ENCODE peak calls at places on chromosomes 2 and 18, in nine cellular contexts. L is spleen, N is NCI-H2081, Z is mesothelial cell of epicardium, C is midbrain, X is nephron progenitor cell, E is iris pigment epithelial cell, I is MCF 10A, A is NB4. G is an unnamed sample.

GRCh38 chr2:238843476-238843875 is 4.4 kb upstream of the TWIST2 start:
- DNase-seq in Z (no peak), X (no peak), L (no peak), C (no peak), E (no peak), N (no peak), I (no peak), A (no peak), G (no peak)

GRCh38 chr2:143974262-143974661 is 545.7 kb downstream of the ZEB2 start:
- DNase-seq in L (no peak), A (no peak), X (no peak), I (peak; percentile 20), E (peak; percentile 61), C (no peak), N (no peak), Z (no peak), G (no peak)

GRCh38 chr2:11567631-11568031 is 33.8 kb downstream of the GREB1 start:
- DNase-seq in L (peak; percentile 54), Z (no peak), I (no peak), C (no peak), X (no peak), N (no peak), E (no peak), A (no peak), G (no peak)

GRCh38 chr2:46518848-46519247 is 39.5 kb downstream of the TMEM247 start:
- DNase-seq in X (no peak), Z (no peak), A (no peak), E (no peak), N (no peak), I (no peak), L (no peak), C (peak; percentile 39), G (no peak)

GRCh38 chr2:148607553-148607952 is 37.0 kb upstream of the EPC2 start:
- DNase-seq in Z (no peak), X (no peak), I (no peak), E (no peak), N (no peak), L (no peak), C (no peak), A (no peak), G (no peak)

GRCh38 chr2:142989276-142990204 is 112.1 kb downstream of the KYNU start:
- DNase-seq in N (peak; percentile 21), E (peak; percentile 59), C (peak; percentile 18), Z (no peak), I (peak; percentile 30), L (no peak), X (no peak), A (peak; percentile 67), G (peak; percentile 65)

GRCh38 chr2:230441188-230441897 is 25.3 kb downstream of the SP100 start:
- DNase-seq in X (no peak), L (peak; percentile 83), I (no peak), Z (no peak), N (no peak), E (peak; percentile 87), C (no peak), A (no peak), G (peak; percentile 11)

GRCh38 chr2:203811491-203812221 is 55.9 kb upstream of the CTLA4 start:
- DNase-seq in I (peak; percentile 85), Z (no peak), E (peak; percentile 95), L (peak; percentile 89), C (no peak), N (no peak), X (no peak), A (peak; percentile 91), G (peak; percentile 97)

GRCh38 chr2:45134726-45135125 is 125.5 kb upstream of the SIX2 start:
- DNase-seq in Z (no peak), N (peak; percentile 12), L (no peak), A (peak; percentile 97), C (peak; percentile 9), I (peak; percentile 43), X (no peak), E (peak; percentile 48), G (peak; percentile 94)

GRCh38 chr18:74760026-74760425 is 162.4 kb downstream of the ZNF407 start:
- DNase-seq in X (no peak), L (no peak), E (no peak), I (no peak), A (no peak), N (no peak), C (no peak), Z (no peak), G (no peak)

GRCh38 chr2:173171924-173172643 is 96.4 kb downstream of the MAP3K20 start:
- DNase-seq in L (no peak), N (no peak), Z (no peak), A (no peak), X (no peak), C (no peak), E (peak; percentile 67), I (no peak), G (no peak)

GRCh38 chr2:196322963-196323810 is 151.8 kb upstream of the STK17B start:
- DNase-seq in N (no peak), Z (no peak), E (peak; percentile 70), C (no peak), X (no peak), I (no peak), A (no peak), L (no peak), G (no peak)

GRCh38 chr2:145692971-145693478 is 1173.1 kb upstream of the ZEB2 start:
- DNase-seq in N (no peak), Z (no peak), E (peak; percentile 99), X (no peak), I (peak; percentile 95), L (no peak), C (no peak), A (peak; percentile 99), G (peak; percentile 93)

GRCh38 chr18:12420831-12421421 is 13.2 kb downstream of the PRELID3A start:
- DNase-seq in I (no peak), Z (no peak), E (no peak), C (no peak), L (no peak), A (peak; percentile 88), N (peak; percentile 42), X (peak; percentile 58), G (peak; percentile 16)

GRCh38 chr2:99698896-99699295 is 209.1 kb upstream of the REV1 start:
- DNase-seq in N (no peak), Z (no peak), X (no peak), C (no peak), A (no peak), I (peak; percentile 64), E (peak; percentile 16), L (no peak), G (no peak)

GRCh38 chr2:71299507-71299906 is 32.1 kb upstream of the ZNF638 start:
- DNase-seq in L (no peak), A (peak; percentile 46), E (peak; percentile 27), X (no peak), Z (no peak), N (peak; percentile 10), I (peak; percentile 51), C (peak; percentile 38), G (peak; percentile 11)

GRCh38 chr2:215748446-215748845 is 264.9 kb downstream of the MREG start:
- DNase-seq in E (peak; percentile 37), I (no peak), C (peak; percentile 30), Z (no peak), L (no peak), X (no peak), N (no peak), A (no peak), G (peak; percentile 10)

GRCh38 chr18:80233201-80233835 is 14.0 kb downstream of the PARD6G start:
- DNase-seq in E (no peak), A (no peak), X (no peak), L (no peak), N (no peak), Z (no peak), I (no peak), C (no peak), G (no peak)

GRCh38 chr2:237437566-237437965 is 23.6 kb upstream of the COL6A3 start:
- DNase-seq in E (no peak), Z (no peak), X (no peak), I (no peak), N (no peak), C (no peak), A (no peak), L (no peak), G (no peak)

GRCh38 chr2:152486048-152486736 is 151.2 kb downstream of the FMNL2 start:
- DNase-seq in I (no peak), Z (no peak), N (no peak), C (peak; percentile 39), X (no peak), E (no peak), L (no peak), A (peak; percentile 30), G (peak; percentile 48)

GRCh38 chr18:36176739-36177138 is 10.6 kb upstream of the MOCOS start:
- DNase-seq in N (no peak), Z (no peak), C (no peak), E (peak; percentile 31), X (no peak), I (peak; percentile 95), L (no peak), A (no peak), G (no peak)

GRCh38 chr18:11874676-11875075 is 23.5 kb downstream of the CHMP1B start:
- DNase-seq in I (no peak), N (no peak), E (no peak), Z (no peak), L (no peak), C (no peak), X (no peak), A (no peak), G (no peak)

GRCh38 chr18:75376004-75376403 is 51.5 kb downstream of the SMIM21 start:
- DNase-seq in E (no peak), Z (no peak), X (no peak), L (no peak), A (no peak), I (peak; percentile 19), N (no peak), C (no peak), G (no peak)

GRCh38 chr18:58692420-58693185 is 21.3 kb downstream of the MALT1 start:
- DNase-seq in I (no peak), E (no peak), C (no peak), X (no peak), A (no peak), Z (no peak), L (no peak), N (no peak), G (no peak)

GRCh38 chr2:23617167-23617787 is 232.3 kb downstream of the KLHL29 start:
- DNase-seq in X (no peak), L (peak; percentile 43), N (peak; percentile 28), A (no peak), Z (no peak), C (peak; percentile 55), I (no peak), E (peak; percentile 72), G (no peak)

GRCh38 chr18:54149078-54149697 is 75.3 kb downstream of the MBD2 start:
- DNase-seq in I (peak; percentile 93), E (peak; percentile 95), L (no peak), X (no peak), C (no peak), A (peak; percentile 21), N (no peak), Z (no peak), G (peak; percentile 39)

GRCh38 chr18:79523738-79524180 is 128.0 kb downstream of the NFATC1 start:
- DNase-seq in C (no peak), I (no peak), X (no peak), L (peak; percentile 86), E (no peak), A (peak; percentile 75), N (no peak), Z (no peak), G (peak; percentile 83)